ENCODE peak calls at places on chromosomes 16 and 17, in five cellular contexts. H is neural progenitor cell; P is activated T-helper 9 cell treated with anti-CD3 and anti-CD28 coated beads, Interleukin-2, amount 50 U/mL, for 16 hours; O is midbrain; X is head of caudate nucleus. E is an unnamed sample.
A peak's percentile ranks its signal among the peaks of the same experiment; 100 is the strongest.

GRCh38 chr17:58331815-58332719 is 3.5 kb upstream of the TSPOAP1 start:
- DNase-seq in H (no peak), P (peak; percentile 86), O (peak; percentile 27), X (no peak), E (peak; percentile 85)

GRCh38 chr16:82031116-82032084 is 3.7 kb upstream of the HSD17B2 start:
- DNase-seq in H (peak; percentile 64), P (no peak), O (peak; percentile 44), X (no peak), E (no peak)

GRCh38 chr17:19646788-19647696 is 1.5 kb upstream of the ALDH3A2 start:
- DNase-seq in H (peak; percentile 21), P (no peak), O (no peak), X (no peak), E (no peak)

GRCh38 chr16:80518436-80518835 is 22.4 kb upstream of the DYNLRB2 start:
- DNase-seq in H (no peak), P (no peak), O (no peak), X (no peak), E (no peak)

GRCh38 chr17:80460286-80460881 is 16.0 kb downstream of the NPTX1 start:
- DNase-seq in H (no peak), P (no peak), O (peak; percentile 13), X (no peak), E (no peak)

GRCh38 chr17:8063761-8064589 is 23.5 kb downstream of the ALOX12B start:
- DNase-seq in H (no peak), P (no peak), O (no peak), X (no peak), E (no peak)

GRCh38 chr16:57651344-57652333 is 16.5 kb upstream of the ADGRG3 start:
- DNase-seq in H (no peak), P (no peak), O (no peak), X (no peak), E (no peak)

GRCh38 chr17:40648326-40648968 is 829 bp upstream of the SMARCE1 start:
- DNase-seq in H (peak; percentile 83), P (no peak), O (no peak), X (peak; percentile 67), E (no peak)

GRCh38 chr16:21159281-21159951 is 942 bp downstream of the LDAF1 start:
- DNase-seq in H (peak; percentile 71), P (peak; percentile 1), O (peak; percentile 0), X (peak; percentile 17), E (no peak)

GRCh38 chr17:74212262-74212912 is 984 bp upstream of the TTYH2 start:
- DNase-seq in H (peak; percentile 34), P (no peak), O (peak; percentile 56), X (no peak), E (no peak)

GRCh38 chr16:84475643-84476240 is 28.7 kb downstream of the MEAK7 start:
- DNase-seq in H (no peak), P (no peak), O (no peak), X (no peak), E (no peak)